ENCODE peak calls at places on chromosome 10, in eight cellular contexts. X is stimulated activated effector memory CD8-positive, alpha-beta T cell treated with anti-CD3 and anti-CD28 coated beads, Interleukin-12 subunit alpha, Interleukin-12 subunit beta, amount 100 ng/mL, for 72 hours; G is NCI-H1417; H is HT1080; L is mucosa of descending colon; J is kidney tubule cell; D is SW480; T is globus pallidus. O is an unnamed sample.

GRCh38 chr10:86958109-86958830 is at the start of gene SNCG:
- DNase-seq in X (no peak), G (peak; percentile 48), H (no peak), L (no peak), J (no peak), D (no peak), T (no peak), O (no peak)

GRCh38 chr10:21507066-21507669 is 18.3 kb downstream of the SKIDA1 start:
- DNase-seq in X (no peak), G (no peak), H (no peak), L (no peak), J (no peak), D (no peak), T (no peak), O (no peak)

GRCh38 chr10:108323274-108323798 is 1158.8 kb upstream of the SORCS1 start:
- DNase-seq in X (no peak), G (no peak), H (no peak), L (no peak), J (no peak), D (no peak), T (no peak), O (peak; percentile 44)

GRCh38 chr10:47158116-47159071 is 141.6 kb upstream of the GDF10 start:
- DNase-seq in X (peak; percentile 26), G (no peak), H (no peak), L (no peak), J (no peak), D (no peak), T (no peak), O (no peak)

GRCh38 chr10:113480828-113481502 is 71.9 kb upstream of the HABP2 start:
- DNase-seq in X (no peak), G (no peak), H (no peak), L (no peak), J (no peak), D (no peak), T (no peak), O (no peak)

GRCh38 chr10:45408421-45409319 is 34.7 kb downstream of the ALOX5 start:
- DNase-seq in X (no peak), G (no peak), H (no peak), L (no peak), J (no peak), D (no peak), T (no peak), O (no peak)

GRCh38 chr10:126262971-126263370 is 125.3 kb downstream of the ADAM12 start:
- DNase-seq in X (no peak), G (no peak), H (no peak), L (no peak), J (peak; percentile 33), D (no peak), T (no peak), O (no peak)

GRCh38 chr10:27407271-27407670 is 96.8 kb upstream of the RAB18 start:
- DNase-seq in X (no peak), G (no peak), H (no peak), L (no peak), J (no peak), D (no peak), T (no peak), O (no peak)

GRCh38 chr10:34156781-34157425 is 658.2 kb downstream of the PARD3 start:
- DNase-seq in X (no peak), G (no peak), H (peak; percentile 58), L (no peak), J (peak; percentile 6), D (no peak), T (no peak), O (peak; percentile 74)

GRCh38 chr10:77756319-77757232 is 119.0 kb upstream of the KCNMA1 start:
- DNase-seq in X (no peak), G (peak; percentile 8), H (peak; percentile 64), L (peak; percentile 40), J (peak; percentile 71), D (peak; percentile 48), T (peak; percentile 11), O (peak; percentile 63)

GRCh38 chr10:17877121-17877520 is 68.0 kb downstream of the MRC1 start:
- DNase-seq in X (no peak), G (no peak), H (no peak), L (no peak), J (no peak), D (no peak), T (no peak), O (no peak)

GRCh38 chr10:98481418-98481945 is 34.7 kb upstream of the HPS1 start:
- DNase-seq in X (no peak), G (no peak), H (no peak), L (no peak), J (peak; percentile 18), D (peak; percentile 18), T (no peak), O (no peak)

GRCh38 chr10:115981056-115981455 is 291.9 kb downstream of the GFRA1 start:
- DNase-seq in X (no peak), G (no peak), H (no peak), L (no peak), J (peak; percentile 18), D (no peak), T (no peak), O (no peak)

GRCh38 chr10:100790761-100791208 is 45.4 kb downstream of the PAX2 start:
- DNase-seq in X (no peak), G (no peak), H (no peak), L (no peak), J (no peak), D (no peak), T (no peak), O (no peak)

GRCh38 chr10:13773496-13774170 is 186.9 kb downstream of the PRPF18 start:
- DNase-seq in X (no peak), G (no peak), H (no peak), L (no peak), J (no peak), D (no peak), T (no peak), O (no peak)

O was measured in RPMI7951.